ENCODE peak calls at places on chromosomes 6 and 20, in eight cellular contexts. F, T, H, E, D, Y, B and C are unnamed samples.

GRCh38 chr6:56499121-56499520 is 143.6 kb downstream of the DST start:
- DNase-seq in F (no peak), T (no peak), H (peak), E (no peak), D (no peak), Y (no peak), B (no peak), C (no peak)

GRCh38 chr20:37397076-37397953 is 51.4 kb downstream of the SRC start:
- DNase-seq in F (no peak), T (no peak), H (no peak), E (no peak), D (no peak), Y (no peak), B (peak), C (no peak)

GRCh38 chr6:118710616-118711015 is 59.2 kb upstream of the CEP85L start:
- DNase-seq in F (no peak), T (no peak), H (no peak), E (no peak), D (no peak), Y (no peak), B (no peak), C (no peak)

GRCh38 chr6:24448828-24449525 is 40.4 kb downstream of the GPLD1 start:
- DNase-seq in F (no peak), T (no peak), H (no peak), E (no peak), D (no peak), Y (no peak), B (no peak), C (no peak)

GRCh38 chr20:51350941-51351631 is 191.4 kb downstream of the NFATC2 start:
- DNase-seq in F (no peak), T (no peak), H (peak), E (no peak), D (peak), Y (no peak), B (no peak), C (no peak)

GRCh38 chr20:15986690-15987089 is 586.6 kb downstream of the KIF16B start:
- DNase-seq in F (no peak), T (no peak), H (no peak), E (peak), D (no peak), Y (no peak), B (no peak), C (no peak)

GRCh38 chr6:127121637-127121960 is 3.1 kb downstream of the RSPO3 start:
- DNase-seq in F (no peak), T (no peak), H (no peak), E (no peak), D (no peak), Y (no peak), B (no peak), C (no peak)

GRCh38 chr6:43173496-43174262 is 2.6 kb downstream of the SRF start:
- DNase-seq in F (no peak), T (no peak), H (no peak), E (peak), D (no peak), Y (peak), B (no peak), C (no peak)

DNA sequence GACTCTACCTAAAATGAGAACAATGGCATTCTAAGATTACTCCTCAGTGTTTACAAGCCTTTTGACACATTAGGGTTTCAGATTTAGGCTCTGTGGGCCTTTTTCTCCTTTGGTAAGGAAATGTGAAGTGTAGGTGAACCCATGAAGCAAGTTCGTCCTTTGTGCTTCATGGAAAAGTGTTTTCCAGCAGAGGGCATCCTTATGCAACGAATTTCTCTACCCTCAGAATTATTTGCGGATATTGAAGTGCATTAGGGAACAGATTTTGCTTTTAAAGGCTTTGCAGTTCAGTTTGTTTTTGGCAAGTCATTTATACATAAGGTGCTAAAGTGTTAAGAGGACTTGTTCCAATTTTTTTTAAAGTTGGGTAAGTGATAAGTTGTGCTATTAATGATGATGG is 55.7 kb upstream of the FERMT1 start:
- DNase-seq in F (no peak), T (no peak), H (peak), E (no peak), D (peak), Y (peak), B (no peak), C (no peak)
- TF ChIP-seq CTCF in F (peak), T (no peak), H (peak), E (no peak), D (peak), Y (peak), B (peak), C (no peak)

DNA sequence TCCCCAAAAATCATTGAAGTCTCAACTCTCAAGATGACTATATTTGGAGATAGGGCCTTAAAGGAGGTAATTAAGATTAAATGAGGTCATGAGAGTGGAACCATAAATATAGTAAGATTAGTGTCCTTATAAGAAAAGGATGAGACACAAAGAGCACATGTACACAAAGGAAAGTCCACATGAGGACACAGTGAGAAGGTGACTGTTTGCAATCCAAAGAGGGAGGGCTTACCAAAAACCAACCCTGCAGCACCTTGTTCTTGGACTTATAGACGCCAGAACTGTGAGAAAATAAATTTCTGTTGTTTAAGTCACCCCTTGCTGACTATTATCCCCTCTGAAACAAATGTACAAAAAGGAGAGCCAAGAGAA is 150.4 kb upstream of the SMLR1 start:
- DNase-seq in F (no peak), T (no peak), H (no peak), E (no peak), D (no peak), Y (no peak), B (no peak), C (no peak)
- TF ChIP-seq CTCF in F (no peak), T (no peak), H (no peak), E (no peak), D (no peak), Y (no peak), B (no peak), C (no peak)

GRCh38 chr6:33092385-33092784 is 16.6 kb downstream of the HLA-DPB1 start:
- DNase-seq in F (no peak), T (no peak), H (no peak), E (no peak), D (no peak), Y (no peak), B (no peak), C (no peak)

GRCh38 chr6:33093857-33094256 is 18.1 kb downstream of the HLA-DPB1 start:
- DNase-seq in F (no peak), T (no peak), H (no peak), E (no peak), D (no peak), Y (no peak), B (no peak), C (no peak)

GRCh38 chr6:33088931-33089640 is 13.3 kb downstream of the HLA-DPB1 start:
- DNase-seq in F (no peak), T (no peak), H (no peak), E (no peak), D (peak), Y (no peak), B (no peak), C (no peak)

GRCh38 chr6:33088258-33088930 is 12.6 kb downstream of the HLA-DPB1 start:
- DNase-seq in F (no peak), T (no peak), H (no peak), E (no peak), D (no peak), Y (no peak), B (no peak), C (no peak)

DNA sequence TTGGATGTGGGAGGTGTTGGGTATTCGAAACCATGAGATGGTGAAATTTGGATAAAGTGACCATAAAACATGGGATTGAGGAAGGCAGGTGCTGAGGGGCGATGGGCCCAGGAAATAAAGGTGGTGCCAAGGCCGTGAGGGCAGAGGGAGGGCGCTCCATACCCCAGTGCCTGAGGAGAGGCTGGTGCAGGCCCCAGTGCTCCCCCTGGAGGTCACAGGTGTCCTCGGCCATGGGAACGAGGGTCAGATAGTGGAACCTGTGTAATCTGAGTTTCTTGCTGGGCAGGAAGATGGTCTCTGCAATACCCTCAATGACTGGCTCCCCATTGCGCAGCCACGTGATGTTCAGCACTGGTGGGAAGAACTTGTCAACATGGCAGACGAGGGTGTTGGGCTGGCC is 16.2 kb downstream of the HLA-DPB1 start:
- DNase-seq in F (peak), T (peak), H (no peak), E (peak), D (no peak), Y (peak), B (no peak), C (no peak)
- TF ChIP-seq CTCF in F (peak), T (peak), H (peak), E (peak), D (peak), Y (peak), B (no peak), C (no peak)

DNA sequence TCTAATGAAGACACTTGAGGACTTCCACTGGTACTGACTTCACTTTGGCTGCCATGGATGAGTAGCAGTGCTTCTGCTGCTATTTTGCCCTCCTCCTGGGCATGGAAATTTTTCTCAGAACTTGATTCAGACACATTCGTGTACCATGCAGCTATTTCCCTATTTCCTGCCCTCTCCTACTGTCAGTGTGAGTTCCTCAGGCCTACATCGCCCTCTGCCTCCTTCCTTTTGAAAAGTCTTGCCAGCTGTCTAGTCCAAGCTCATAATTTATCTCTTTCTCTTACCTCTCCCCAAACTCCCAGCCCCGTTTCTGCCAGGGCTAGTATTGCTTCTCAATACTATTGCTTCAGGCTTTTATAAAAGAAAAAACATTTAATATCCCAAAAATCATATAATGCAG is 470.2 kb downstream of the ADGRB3 start:
- DNase-seq in F (no peak), T (no peak), H (no peak), E (no peak), D (peak), Y (no peak), B (no peak), C (no peak)
- TF ChIP-seq CTCF in F (no peak), T (no peak), H (no peak), E (no peak), D (peak), Y (no peak), B (no peak), C (no peak)

GRCh38 chr6:157760137-157760536 is 62.9 kb upstream of the SNX9 start:
- DNase-seq in F (no peak), T (no peak), H (no peak), E (no peak), D (no peak), Y (no peak), B (no peak), C (no peak)

GRCh38 chr6:157759028-157759427 is 64.0 kb upstream of the SNX9 start:
- DNase-seq in F (no peak), T (no peak), H (no peak), E (no peak), D (no peak), Y (no peak), B (no peak), C (no peak)

GRCh38 chr6:157761331-157761921 is 61.6 kb upstream of the SNX9 start:
- DNase-seq in F (no peak), T (no peak), H (no peak), E (peak), D (peak), Y (no peak), B (no peak), C (no peak)

GRCh38 chr6:157761926-157762325 is 61.1 kb upstream of the SNX9 start:
- DNase-seq in F (no peak), T (no peak), H (no peak), E (no peak), D (no peak), Y (no peak), B (no peak), C (no peak)

DNA sequence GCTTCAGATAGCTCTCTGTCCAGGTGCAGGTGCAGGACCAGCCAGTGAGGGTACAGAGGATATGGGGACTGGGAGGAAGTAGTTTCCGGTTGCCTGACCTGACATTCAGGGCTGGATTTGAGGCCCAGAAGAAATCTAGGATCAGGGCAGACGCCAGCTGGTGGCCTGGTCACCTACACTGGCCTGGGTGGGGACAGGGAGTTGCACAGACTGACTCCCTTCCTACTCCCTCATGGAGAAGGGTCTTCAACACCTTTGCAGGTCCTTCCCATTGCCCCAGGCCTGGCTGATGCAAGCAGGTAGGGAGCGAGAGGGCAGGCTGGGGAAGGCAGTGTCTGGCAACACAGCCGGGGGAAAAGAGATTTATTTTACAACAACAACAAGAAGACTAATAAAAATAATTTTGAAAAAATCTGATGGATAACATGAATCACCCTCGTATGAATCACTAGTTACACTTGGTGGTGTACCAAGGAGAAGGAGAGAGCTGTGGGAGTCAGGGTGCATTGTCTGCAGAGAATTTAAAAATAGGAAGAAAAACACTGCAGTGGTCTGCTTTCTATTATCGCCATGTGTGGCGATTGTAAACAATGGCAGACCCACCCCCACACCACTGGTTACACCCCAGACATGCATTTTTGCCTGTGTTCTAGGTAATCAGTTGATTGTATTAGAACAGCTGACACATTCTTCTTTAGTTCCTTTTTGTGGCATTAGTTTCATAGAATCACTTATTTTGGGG is 62.3 kb upstream of the SNX9 start:
- DNase-seq in F (no peak), T (no peak), H (peak), E (no peak), D (peak), Y (no peak), B (no peak), C (no peak)
- TF ChIP-seq CTCF in F (no peak), T (no peak), H (peak), E (no peak), D (no peak), Y (no peak), B (no peak), C (no peak)